ENCODE peak calls at places on chromosomes 5 and 9, in six cellular contexts. C is ELR; Z is stimulated activated CD8-positive, alpha-beta memory T cell treated with anti-CD3 and anti-CD28 coated beads, Interleukin-4, amount 100 ng/mL, for 1 hour; M is kidney tubule cell; G is NCI-H2081; E is T1000. R is an unnamed sample.

GRCh38 chr9:115118471-115119156 is 657 bp upstream of the TNC start:
- DNase-seq in C (peak; percentile 98), Z (no peak), M (peak; percentile 91), G (peak; percentile 28), E (peak; percentile 81), R (peak; percentile 86)

GRCh38 chr5:71924980-71925379 is 182.3 kb upstream of the MAP1B start:
- DNase-seq in C (peak; percentile 58), Z (no peak), M (peak; percentile 61), G (no peak), E (no peak), R (peak; percentile 74)

GRCh38 chr5:113202904-113203716 is 226.5 kb downstream of the DCP2 start:
- DNase-seq in C (no peak), Z (no peak), M (no peak), G (no peak), E (no peak), R (no peak)

GRCh38 chr5:86679949-86680348 is 62.2 kb downstream of the COX7C start:
- DNase-seq in C (no peak), Z (no peak), M (no peak), G (no peak), E (no peak), R (no peak)

GRCh38 chr9:117232266-117232665 is 182.6 kb downstream of the ASTN2 start:
- DNase-seq in C (no peak), Z (no peak), M (no peak), G (no peak), E (no peak), R (no peak)

GRCh38 chr9:133238272-133238850 is 29.3 kb upstream of the OBP2B start:
- DNase-seq in C (peak; percentile 61), Z (no peak), M (peak; percentile 24), G (peak; percentile 41), E (no peak), R (no peak)

GRCh38 chr5:52727568-52727967 is 60.1 kb upstream of the ITGA1 start:
- DNase-seq in C (peak; percentile 94), Z (no peak), M (no peak), G (no peak), E (no peak), R (peak; percentile 87)

GRCh38 chr9:135463140-135463539 is 16.4 kb upstream of the PPP1R26 start:
- DNase-seq in C (peak; percentile 82), Z (no peak), M (peak; percentile 70), G (no peak), E (peak; percentile 16), R (peak; percentile 42)

GRCh38 chr9:97705354-97705950 is 8.3 kb upstream of the XPA start:
- DNase-seq in C (peak; percentile 25), Z (no peak), M (peak; percentile 29), G (no peak), E (no peak), R (no peak)

R was measured in HCEC 1CT.